ENCODE peak calls at places on chromosomes 16 and 17, in five cellular contexts. One of them, this sample, is unnamed.
A peak's percentile ranks its signal among the peaks of the same experiment; 100 is the strongest.

GRCh38 chr17:1764274-1764673 is 2.4 kb downstream of the SERPINF1 start:
- DNase-seq in stomach: peak; percentile 66
- DNase-seq in CD8-positive, alpha-beta T cell: peak; percentile 83
- DNase-seq in upper lobe of right lung: peak; percentile 74
- DNase-seq in astrocyte: peak; percentile 76
- DNase-seq in this sample: peak; percentile 66

GRCh38 chr16:23962001-23962400 is 126.2 kb downstream of the PRKCB start:
- DNase-seq in CD8-positive, alpha-beta T cell: no peak
- DNase-seq in astrocyte: no peak
- DNase-seq in stomach: no peak
- DNase-seq in upper lobe of right lung: no peak
- DNase-seq in this sample: no peak

GRCh38 chr17:18004345-18004744 is 31.7 kb downstream of the DRC3 start:
- DNase-seq in astrocyte: no peak
- DNase-seq in upper lobe of right lung: no peak
- DNase-seq in stomach: no peak
- DNase-seq in CD8-positive, alpha-beta T cell: no peak
- DNase-seq in this sample: no peak

GRCh38 chr17:61065263-61065773 is 334.3 kb upstream of the TBX2 start:
- DNase-seq in upper lobe of right lung: no peak
- DNase-seq in stomach: no peak
- DNase-seq in astrocyte: peak; percentile 58
- DNase-seq in CD8-positive, alpha-beta T cell: no peak
- DNase-seq in this sample: peak; percentile 11

GRCh38 chr16:6091021-6091420 is 993.4 kb upstream of the EEF2KMT start:
- DNase-seq in upper lobe of right lung: no peak
- DNase-seq in stomach: no peak
- DNase-seq in astrocyte: no peak
- DNase-seq in CD8-positive, alpha-beta T cell: no peak
- DNase-seq in this sample: no peak

GRCh38 chr16:81831722-81832126 is 52.6 kb downstream of the PLCG2 start:
- DNase-seq in astrocyte: peak; percentile 20
- DNase-seq in upper lobe of right lung: peak; percentile 84
- DNase-seq in CD8-positive, alpha-beta T cell: peak; percentile 69
- DNase-seq in stomach: peak; percentile 62
- DNase-seq in this sample: peak; percentile 43

GRCh38 chr17:44308320-44308818 is at the start of gene RUNDC3A:
- DNase-seq in CD8-positive, alpha-beta T cell: peak; percentile 87
- DNase-seq in astrocyte: peak; percentile 41
- DNase-seq in stomach: peak; percentile 77
- DNase-seq in upper lobe of right lung: peak; percentile 91
- DNase-seq in this sample: peak; percentile 89

GRCh38 chr16:23269248-23270091 is 32.6 kb upstream of the SCNN1B start:
- DNase-seq in CD8-positive, alpha-beta T cell: no peak
- DNase-seq in astrocyte: no peak
- DNase-seq in upper lobe of right lung: no peak
- DNase-seq in stomach: no peak
- DNase-seq in this sample: no peak

GRCh38 chr17:4607773-4608187 is 23.5 kb downstream of the SMTNL2 start:
- DNase-seq in upper lobe of right lung: no peak
- DNase-seq in CD8-positive, alpha-beta T cell: no peak
- DNase-seq in stomach: peak; percentile 68
- DNase-seq in astrocyte: peak; percentile 58
- DNase-seq in this sample: peak; percentile 68

GRCh38 chr16:19167710-19168172 is 299 bp upstream of the SYT17 start:
- DNase-seq in upper lobe of right lung: peak; percentile 92
- DNase-seq in CD8-positive, alpha-beta T cell: no peak
- DNase-seq in stomach: peak; percentile 81
- DNase-seq in astrocyte: peak; percentile 38
- DNase-seq in this sample: peak; percentile 77

GRCh38 chr17:16495980-16496819 is 4.2 kb upstream of the LRRC75A start:
- DNase-seq in CD8-positive, alpha-beta T cell: no peak
- DNase-seq in astrocyte: no peak
- DNase-seq in stomach: no peak
- DNase-seq in upper lobe of right lung: no peak
- DNase-seq in this sample: no peak

GRCh38 chr17:8173056-8173870 is 2.9 kb downstream of the TMEM107 start:
- DNase-seq in CD8-positive, alpha-beta T cell: peak; percentile 89
- DNase-seq in stomach: peak; percentile 83
- DNase-seq in astrocyte: peak; percentile 99
- DNase-seq in upper lobe of right lung: peak; percentile 82
- DNase-seq in this sample: no peak

GRCh38 chr17:2227025-2227699 is 76.4 kb downstream of the SMG6 start:
- DNase-seq in CD8-positive, alpha-beta T cell: no peak
- DNase-seq in stomach: no peak
- DNase-seq in upper lobe of right lung: no peak
- DNase-seq in astrocyte: no peak
- DNase-seq in this sample: no peak

GRCh38 chr17:60248618-60249516 is 99.1 kb downstream of the CA4 start:
- DNase-seq in stomach: no peak
- DNase-seq in astrocyte: no peak
- DNase-seq in upper lobe of right lung: no peak
- DNase-seq in CD8-positive, alpha-beta T cell: no peak
- DNase-seq in this sample: no peak

GRCh38 chr16:27726621-27727275 is 176.8 kb downstream of the KATNIP start:
- DNase-seq in astrocyte: peak; percentile 65
- DNase-seq in stomach: no peak
- DNase-seq in CD8-positive, alpha-beta T cell: no peak
- DNase-seq in upper lobe of right lung: no peak
- DNase-seq in this sample: no peak

GRCh38 chr16:85735225-85735722 is 15.6 kb downstream of the C16orf74 start:
- DNase-seq in upper lobe of right lung: no peak
- DNase-seq in CD8-positive, alpha-beta T cell: peak; percentile 72
- DNase-seq in astrocyte: no peak
- DNase-seq in stomach: peak; percentile 40
- DNase-seq in this sample: no peak

GRCh38 chr17:77734371-77735050 is 224.0 kb upstream of the TNRC6C start:
- DNase-seq in upper lobe of right lung: peak; percentile 85
- DNase-seq in stomach: peak; percentile 53
- DNase-seq in astrocyte: peak; percentile 23
- DNase-seq in CD8-positive, alpha-beta T cell: no peak
- DNase-seq in this sample: peak; percentile 94

GRCh38 chr17:55437165-55437605 is 15.6 kb upstream of the MMD start:
- DNase-seq in astrocyte: no peak
- DNase-seq in stomach: no peak
- DNase-seq in upper lobe of right lung: no peak
- DNase-seq in CD8-positive, alpha-beta T cell: no peak
- DNase-seq in this sample: no peak

GRCh38 chr17:46991618-46992017 is 12.6 kb upstream of the RPRML start:
- DNase-seq in CD8-positive, alpha-beta T cell: no peak
- DNase-seq in stomach: no peak
- DNase-seq in upper lobe of right lung: no peak
- DNase-seq in astrocyte: no peak
- DNase-seq in this sample: no peak

GRCh38 chr17:64635647-64636305 is 26.3 kb downstream of the SMURF2 start:
- DNase-seq in astrocyte: peak; percentile 92
- DNase-seq in CD8-positive, alpha-beta T cell: no peak
- DNase-seq in upper lobe of right lung: no peak
- DNase-seq in stomach: no peak
- DNase-seq in this sample: no peak

GRCh38 chr16:26645629-26646028 is 421.1 kb upstream of the C16orf82 start:
- DNase-seq in stomach: no peak
- DNase-seq in astrocyte: no peak
- DNase-seq in upper lobe of right lung: no peak
- DNase-seq in CD8-positive, alpha-beta T cell: no peak
- DNase-seq in this sample: no peak

GRCh38 chr17:50440172-50440837 is 14.3 kb downstream of the ACSF2 start:
- DNase-seq in upper lobe of right lung: peak; percentile 71
- DNase-seq in astrocyte: no peak
- DNase-seq in stomach: peak; percentile 87
- DNase-seq in CD8-positive, alpha-beta T cell: no peak
- DNase-seq in this sample: no peak

GRCh38 chr17:35254107-35254802 is 11.4 kb downstream of the SLFN5 start:
- DNase-seq in CD8-positive, alpha-beta T cell: no peak
- DNase-seq in upper lobe of right lung: no peak
- DNase-seq in stomach: peak; percentile 54
- DNase-seq in astrocyte: peak; percentile 93
- DNase-seq in this sample: no peak

GRCh38 chr17:50923611-50924010 is 57.5 kb upstream of the TOB1 start:
- DNase-seq in upper lobe of right lung: no peak
- DNase-seq in CD8-positive, alpha-beta T cell: no peak
- DNase-seq in stomach: no peak
- DNase-seq in astrocyte: no peak
- DNase-seq in this sample: no peak

GRCh38 chr17:76550712-76551615 is 11.1 kb downstream of the PRCD start:
- DNase-seq in CD8-positive, alpha-beta T cell: no peak
- DNase-seq in astrocyte: no peak
- DNase-seq in stomach: no peak
- DNase-seq in upper lobe of right lung: no peak
- DNase-seq in this sample: no peak

GRCh38 chr17:70767102-70767701 is 597.9 kb downstream of the KCNJ2 start:
- DNase-seq in upper lobe of right lung: no peak
- DNase-seq in CD8-positive, alpha-beta T cell: no peak
- DNase-seq in astrocyte: peak; percentile 18
- DNase-seq in stomach: no peak
- DNase-seq in this sample: no peak

GRCh38 chr17:15999974-16000827 is 577 bp downstream of the TTC19 start:
- DNase-seq in stomach: no peak
- DNase-seq in upper lobe of right lung: no peak
- DNase-seq in CD8-positive, alpha-beta T cell: peak; percentile 38
- DNase-seq in astrocyte: peak; percentile 30
- DNase-seq in this sample: peak; percentile 50

GRCh38 chr17:44878627-44879221 is 20.5 kb downstream of the EFTUD2 start:
- DNase-seq in astrocyte: peak; percentile 14
- DNase-seq in upper lobe of right lung: no peak
- DNase-seq in CD8-positive, alpha-beta T cell: peak; percentile 29
- DNase-seq in stomach: no peak
- DNase-seq in this sample: peak; percentile 49

GRCh38 chr16:90031931-90032663 is 12.8 kb upstream of the DBNDD1 start:
- DNase-seq in CD8-positive, alpha-beta T cell: no peak
- DNase-seq in upper lobe of right lung: no peak
- DNase-seq in astrocyte: peak; percentile 24
- DNase-seq in stomach: no peak
- DNase-seq in this sample: no peak

GRCh38 chr17:1045456-1045855 is 48.5 kb downstream of the TIMM22 start:
- DNase-seq in stomach: no peak
- DNase-seq in CD8-positive, alpha-beta T cell: no peak
- DNase-seq in astrocyte: no peak
- DNase-seq in upper lobe of right lung: no peak
- DNase-seq in this sample: peak; percentile 18

GRCh38 chr17:59848778-59849177 is 44.0 kb downstream of the TUBD1 start:
- DNase-seq in stomach: peak; percentile 74
- DNase-seq in upper lobe of right lung: peak; percentile 92
- DNase-seq in astrocyte: no peak
- DNase-seq in CD8-positive, alpha-beta T cell: peak; percentile 27
- DNase-seq in this sample: no peak

GRCh38 chr17:53106886-53107285 is 715.8 kb upstream of the KIF2B start:
- DNase-seq in CD8-positive, alpha-beta T cell: no peak
- DNase-seq in upper lobe of right lung: no peak
- DNase-seq in astrocyte: no peak
- DNase-seq in stomach: no peak
- DNase-seq in this sample: no peak

DNA sequence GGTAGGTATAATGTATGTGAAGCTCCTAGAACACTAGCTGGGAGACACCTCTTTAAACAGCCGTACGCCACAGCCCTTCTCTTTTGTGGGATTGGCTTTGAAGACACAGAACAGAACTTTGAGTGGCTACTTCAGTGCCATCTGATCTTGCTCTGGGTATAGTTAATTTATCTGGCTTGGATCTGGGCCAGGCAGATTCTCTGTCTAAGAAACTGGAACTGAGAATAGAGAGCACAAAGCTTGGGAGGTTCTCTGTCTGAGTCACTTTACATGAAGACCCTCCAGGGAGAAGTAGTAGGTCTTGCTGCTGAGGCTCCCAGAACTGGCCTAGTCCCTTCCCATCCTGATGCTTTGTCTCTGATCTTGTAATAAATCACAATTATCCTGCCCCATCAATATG is 721.0 kb upstream of the KIF2B start:
- DNase-seq in upper lobe of right lung: no peak
- DNase-seq in stomach: no peak
- DNase-seq in CD8-positive, alpha-beta T cell: no peak
- DNase-seq in astrocyte: no peak
- DNase-seq in this sample: no peak
- H3K4me3 ChIP-seq in upper lobe of right lung: no peak overlapping the region
- H3K4me3 ChIP-seq in stomach: no peak overlapping the region
- H3K4me3 ChIP-seq in CD8-positive, alpha-beta T cell: no peak overlapping the region
- H3K4me3 ChIP-seq in astrocyte: no peak overlapping the region
- H3K4me3 ChIP-seq in this sample: no peak overlapping the region

DNA sequence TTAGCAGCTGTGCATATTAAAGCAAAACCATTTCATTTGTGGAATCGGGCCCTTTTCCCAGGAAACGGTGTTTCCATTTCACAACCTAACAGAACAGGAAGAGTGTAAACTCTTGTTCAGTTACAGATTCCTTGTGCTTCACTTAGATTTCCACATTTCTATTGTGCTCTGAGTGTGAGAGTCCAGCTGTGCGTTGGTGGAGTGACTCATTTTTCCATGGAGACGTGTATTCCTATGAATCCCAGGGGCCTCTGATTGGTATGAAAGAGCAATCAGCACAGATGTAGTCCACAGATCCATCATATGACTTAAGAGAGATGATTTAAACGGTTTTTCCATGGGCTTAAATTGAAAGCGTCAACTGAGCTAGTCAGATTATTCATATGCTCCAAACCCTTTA is 13.3 kb upstream of the CAVIN1 start:
- DNase-seq in astrocyte: peak; percentile 98
- DNase-seq in CD8-positive, alpha-beta T cell: no peak
- DNase-seq in stomach: no peak
- DNase-seq in upper lobe of right lung: no peak
- DNase-seq in this sample: peak; percentile 78
- TF ChIP-seq CTCF in astrocyte: no peak
- TF ChIP-seq CTCF in CD8-positive, alpha-beta T cell: no peak
- TF ChIP-seq CTCF in stomach: no peak
- TF ChIP-seq CTCF in upper lobe of right lung: no peak
- TF ChIP-seq CTCF in this sample: no peak

DNA sequence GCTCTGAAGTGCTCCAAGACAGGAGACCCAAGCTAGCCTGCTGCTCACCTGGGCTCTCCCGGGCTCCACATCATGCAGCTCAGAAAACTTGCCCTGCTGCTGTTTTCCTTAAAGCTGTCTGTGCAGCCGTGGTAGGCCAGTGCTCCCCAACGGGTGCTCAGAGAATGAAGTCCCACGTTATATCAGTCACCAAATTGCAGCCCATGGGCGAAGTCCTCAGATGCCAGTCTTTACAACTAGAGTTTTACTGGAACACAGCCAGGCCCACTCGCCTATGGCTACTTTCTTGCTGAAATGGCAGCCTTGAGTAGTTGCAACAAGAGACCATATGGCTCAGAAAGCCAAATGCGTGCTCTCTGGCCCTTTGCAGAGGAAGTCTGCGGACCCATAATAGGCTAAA is 6.3 kb downstream of the CREBBP start:
- DNase-seq in stomach: no peak
- DNase-seq in CD8-positive, alpha-beta T cell: no peak
- DNase-seq in upper lobe of right lung: no peak
- DNase-seq in astrocyte: no peak
- DNase-seq in this sample: no peak
- H3K4me3 ChIP-seq in stomach: no peak overlapping the region
- H3K4me3 ChIP-seq in CD8-positive, alpha-beta T cell: no peak overlapping the region
- H3K4me3 ChIP-seq in upper lobe of right lung: no peak overlapping the region
- H3K4me3 ChIP-seq in astrocyte: no peak overlapping the region
- H3K4me3 ChIP-seq in this sample: no peak overlapping the region

GRCh38 chr16:57663917-57664661 is 4.0 kb upstream of the ADGRG3 start:
- DNase-seq in stomach: no peak
- DNase-seq in astrocyte: no peak
- DNase-seq in upper lobe of right lung: no peak
- DNase-seq in CD8-positive, alpha-beta T cell: no peak
- DNase-seq in this sample: no peak
- TF ChIP-seq CTCF in stomach: no peak
- TF ChIP-seq CTCF in astrocyte: no peak
- TF ChIP-seq CTCF in upper lobe of right lung: no peak
- TF ChIP-seq CTCF in CD8-positive, alpha-beta T cell: no peak
- TF ChIP-seq CTCF in this sample: no peak